ENCODE peak calls at places on chromosomes 5 and 9, in eight cellular contexts. One of them, this sample, is unnamed.

GRCh38 chr9:12785251-12785880 is 10.5 kb downstream of the LURAP1L start:
- DNase-seq in tibial nerve: no peak
- DNase-seq in ovary: no peak
- DNase-seq in transverse colon: peak
- DNase-seq in H1: no peak
- DNase-seq in GM12878: no peak
- DNase-seq in esophagus muscularis mucosa: no peak
- DNase-seq in A549: no peak
- DNase-seq in this sample: peak

GRCh38 chr5:431001-431710 is 11.8 kb upstream of the EXOC3 start:
- DNase-seq in H1: peak
- DNase-seq in GM12878: no peak
- DNase-seq in tibial nerve: no peak
- DNase-seq in ovary: peak
- DNase-seq in A549: peak
- DNase-seq in transverse colon: peak
- DNase-seq in esophagus muscularis mucosa: no peak
- DNase-seq in this sample: no peak

GRCh38 chr9:36922548-36922947 is 111.5 kb downstream of the PAX5 start:
- DNase-seq in GM12878: no peak
- DNase-seq in H1: no peak
- DNase-seq in transverse colon: no peak
- DNase-seq in A549: peak
- DNase-seq in tibial nerve: no peak
- DNase-seq in esophagus muscularis mucosa: no peak
- DNase-seq in ovary: no peak
- DNase-seq in this sample: no peak

GRCh38 chr5:159412284-159413046 is 82.2 kb upstream of the IL12B start:
- DNase-seq in GM12878: peak
- DNase-seq in tibial nerve: no peak
- DNase-seq in transverse colon: peak
- DNase-seq in esophagus muscularis mucosa: no peak
- DNase-seq in A549: no peak
- DNase-seq in H1: no peak
- DNase-seq in ovary: no peak
- DNase-seq in this sample: no peak

GRCh38 chr5:9452181-9452580 is 93.7 kb downstream of the SEMA5A start:
- DNase-seq in tibial nerve: no peak
- DNase-seq in ovary: no peak
- DNase-seq in GM12878: no peak
- DNase-seq in esophagus muscularis mucosa: peak
- DNase-seq in H1: no peak
- DNase-seq in A549: no peak
- DNase-seq in transverse colon: no peak
- DNase-seq in this sample: no peak

GRCh38 chr5:72651779-72652178 is 144.6 kb upstream of the ZNF366 start:
- DNase-seq in H1: no peak
- DNase-seq in tibial nerve: no peak
- DNase-seq in A549: no peak
- DNase-seq in transverse colon: no peak
- DNase-seq in GM12878: no peak
- DNase-seq in esophagus muscularis mucosa: no peak
- DNase-seq in ovary: no peak
- DNase-seq in this sample: no peak

GRCh38 chr9:92385474-92385873 is 18.9 kb downstream of the OGN start:
- DNase-seq in GM12878: no peak
- DNase-seq in transverse colon: no peak
- DNase-seq in A549: no peak
- DNase-seq in ovary: no peak
- DNase-seq in H1: no peak
- DNase-seq in esophagus muscularis mucosa: no peak
- DNase-seq in tibial nerve: no peak
- DNase-seq in this sample: no peak

GRCh38 chr5:76388791-76389512 is 14.1 kb upstream of the IQGAP2 start:
- DNase-seq in tibial nerve: no peak
- DNase-seq in transverse colon: no peak
- DNase-seq in esophagus muscularis mucosa: no peak
- DNase-seq in ovary: no peak
- DNase-seq in H1: no peak
- DNase-seq in A549: no peak
- DNase-seq in GM12878: no peak
- DNase-seq in this sample: no peak

GRCh38 chr5:79759848-79760247 is 70.2 kb downstream of the CMYA5 start:
- DNase-seq in A549: no peak
- DNase-seq in ovary: no peak
- DNase-seq in GM12878: no peak
- DNase-seq in tibial nerve: no peak
- DNase-seq in H1: no peak
- DNase-seq in transverse colon: no peak
- DNase-seq in esophagus muscularis mucosa: no peak
- DNase-seq in this sample: no peak

GRCh38 chr9:16275795-16276624 is 594.5 kb downstream of the BNC2 start:
- DNase-seq in esophagus muscularis mucosa: no peak
- DNase-seq in A549: no peak
- DNase-seq in H1: no peak
- DNase-seq in GM12878: no peak
- DNase-seq in ovary: no peak
- DNase-seq in tibial nerve: no peak
- DNase-seq in transverse colon: no peak
- DNase-seq in this sample: no peak

GRCh38 chr5:131997727-131998117 is 13.7 kb downstream of the ACSL6 start:
- DNase-seq in esophagus muscularis mucosa: no peak
- DNase-seq in ovary: no peak
- DNase-seq in A549: no peak
- DNase-seq in tibial nerve: no peak
- DNase-seq in transverse colon: no peak
- DNase-seq in H1: no peak
- DNase-seq in GM12878: no peak
- DNase-seq in this sample: no peak

GRCh38 chr9:34154052-34154451 is 24.8 kb upstream of the UBAP1 start:
- DNase-seq in esophagus muscularis mucosa: no peak
- DNase-seq in ovary: no peak
- DNase-seq in H1: no peak
- DNase-seq in tibial nerve: no peak
- DNase-seq in GM12878: no peak
- DNase-seq in A549: no peak
- DNase-seq in transverse colon: no peak
- DNase-seq in this sample: no peak

GRCh38 chr5:143887302-143887638 is 75.3 kb downstream of the HMHB1 start:
- DNase-seq in ovary: peak
- DNase-seq in esophagus muscularis mucosa: no peak
- DNase-seq in H1: no peak
- DNase-seq in transverse colon: no peak
- DNase-seq in GM12878: no peak
- DNase-seq in A549: no peak
- DNase-seq in tibial nerve: peak
- DNase-seq in this sample: no peak

GRCh38 chr5:172364773-172365172 is 81.2 kb upstream of the UBTD2 start:
- DNase-seq in tibial nerve: peak
- DNase-seq in ovary: no peak
- DNase-seq in esophagus muscularis mucosa: no peak
- DNase-seq in transverse colon: no peak
- DNase-seq in H1: no peak
- DNase-seq in GM12878: no peak
- DNase-seq in A549: no peak
- DNase-seq in this sample: no peak

GRCh38 chr5:80098951-80099350 is 63.8 kb downstream of the THBS4 start:
- DNase-seq in tibial nerve: no peak
- DNase-seq in ovary: no peak
- DNase-seq in transverse colon: no peak
- DNase-seq in H1: no peak
- DNase-seq in esophagus muscularis mucosa: no peak
- DNase-seq in GM12878: no peak
- DNase-seq in A549: no peak
- DNase-seq in this sample: no peak

GRCh38 chr5:153043876-153044275 is 446.6 kb upstream of the GRIA1 start:
- DNase-seq in A549: no peak
- DNase-seq in ovary: no peak
- DNase-seq in esophagus muscularis mucosa: no peak
- DNase-seq in tibial nerve: no peak
- DNase-seq in GM12878: no peak
- DNase-seq in transverse colon: no peak
- DNase-seq in H1: no peak
- DNase-seq in this sample: no peak

GRCh38 chr9:2255128-2255527 is 240.0 kb downstream of the SMARCA2 start:
- DNase-seq in H1: no peak
- DNase-seq in ovary: no peak
- DNase-seq in GM12878: no peak
- DNase-seq in esophagus muscularis mucosa: no peak
- DNase-seq in tibial nerve: no peak
- DNase-seq in transverse colon: no peak
- DNase-seq in A549: no peak
- DNase-seq in this sample: no peak

GRCh38 chr5:10595305-10595677 is 31.4 kb downstream of the ANKRD33B start:
- DNase-seq in GM12878: no peak
- DNase-seq in transverse colon: no peak
- DNase-seq in esophagus muscularis mucosa: no peak
- DNase-seq in tibial nerve: no peak
- DNase-seq in H1: no peak
- DNase-seq in ovary: no peak
- DNase-seq in A549: no peak
- DNase-seq in this sample: no peak

GRCh38 chr9:34047864-34048729 is 590 bp downstream of the UBAP2 start:
- DNase-seq in ovary: no peak
- DNase-seq in A549: peak
- DNase-seq in esophagus muscularis mucosa: peak
- DNase-seq in H1: no peak
- DNase-seq in GM12878: no peak
- DNase-seq in transverse colon: peak
- DNase-seq in tibial nerve: no peak
- DNase-seq in this sample: peak

GRCh38 chr9:18237776-18238175 is 236.2 kb upstream of the ADAMTSL1 start:
- DNase-seq in transverse colon: no peak
- DNase-seq in A549: no peak
- DNase-seq in ovary: no peak
- DNase-seq in H1: no peak
- DNase-seq in esophagus muscularis mucosa: no peak
- DNase-seq in tibial nerve: no peak
- DNase-seq in GM12878: no peak
- DNase-seq in this sample: no peak

GRCh38 chr9:103899836-103900235 is 194.3 kb upstream of the SMC2 start:
- DNase-seq in tibial nerve: no peak
- DNase-seq in ovary: no peak
- DNase-seq in esophagus muscularis mucosa: no peak
- DNase-seq in A549: no peak
- DNase-seq in GM12878: no peak
- DNase-seq in transverse colon: no peak
- DNase-seq in H1: no peak
- DNase-seq in this sample: no peak

GRCh38 chr5:103938151-103938671 is 375.6 kb upstream of the NUDT12 start:
- DNase-seq in H1: no peak
- DNase-seq in GM12878: no peak
- DNase-seq in transverse colon: no peak
- DNase-seq in tibial nerve: no peak
- DNase-seq in esophagus muscularis mucosa: no peak
- DNase-seq in ovary: no peak
- DNase-seq in A549: no peak
- DNase-seq in this sample: no peak

GRCh38 chr9:35114921-35115341 is 731 bp downstream of the ATOSB start:
- DNase-seq in H1: peak
- DNase-seq in ovary: peak
- DNase-seq in transverse colon: peak
- DNase-seq in esophagus muscularis mucosa: no peak
- DNase-seq in tibial nerve: peak
- DNase-seq in A549: no peak
- DNase-seq in GM12878: no peak
- DNase-seq in this sample: peak

GRCh38 chr5:166725585-166725984 is 1565.9 kb upstream of the WWC1 start:
- DNase-seq in GM12878: no peak
- DNase-seq in transverse colon: no peak
- DNase-seq in ovary: no peak
- DNase-seq in esophagus muscularis mucosa: no peak
- DNase-seq in tibial nerve: no peak
- DNase-seq in H1: no peak
- DNase-seq in A549: no peak
- DNase-seq in this sample: no peak
- H3K27ac ChIP-seq in GM12878: no peak
- H3K27ac ChIP-seq in transverse colon: no peak
- H3K27ac ChIP-seq in ovary: no peak
- H3K27ac ChIP-seq in esophagus muscularis mucosa: no peak
- H3K27ac ChIP-seq in tibial nerve: no peak
- H3K27ac ChIP-seq in H1: no peak
- H3K27ac ChIP-seq in A549: no peak
- H3K27ac ChIP-seq in this sample: no peak

DNA sequence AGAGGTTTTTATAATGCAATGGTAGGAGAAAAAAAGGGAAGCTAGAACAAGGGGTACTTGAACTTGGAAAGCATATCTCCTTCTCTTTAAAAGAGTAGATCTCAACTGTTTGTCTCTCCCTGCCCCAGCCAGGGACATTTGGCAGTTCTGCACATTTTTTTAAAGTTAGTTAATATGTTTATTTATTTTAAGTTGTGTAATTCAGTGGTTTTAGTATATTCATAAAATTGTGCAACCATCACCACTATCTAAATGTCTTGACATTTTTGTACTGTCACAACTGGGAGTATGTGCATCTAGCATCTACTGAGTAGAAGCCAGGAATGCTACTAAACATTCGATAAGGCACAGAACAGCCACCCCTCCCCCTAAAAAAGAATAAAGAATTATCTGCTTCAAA is 103.5 kb upstream of the DPYSL3 start:
- DNase-seq in ovary: no peak
- DNase-seq in transverse colon: no peak
- DNase-seq in esophagus muscularis mucosa: no peak
- DNase-seq in A549: no peak
- DNase-seq in tibial nerve: no peak
- DNase-seq in GM12878: no peak
- DNase-seq in H1: no peak
- DNase-seq in this sample: no peak
- TF ChIP-seq EP300 in ovary: no peak
- TF ChIP-seq EP300 in transverse colon: no peak
- TF ChIP-seq EP300 in esophagus muscularis mucosa: no peak
- TF ChIP-seq EP300 in A549: no peak
- TF ChIP-seq EP300 in tibial nerve: no peak
- TF ChIP-seq EP300 in GM12878: no peak
- TF ChIP-seq EP300 in H1: no peak
- TF ChIP-seq EP300 in this sample: no peak

GRCh38 chr9:69898714-69899209 is 78.1 kb downstream of the CFAP95 start:
- DNase-seq in transverse colon: no peak
- DNase-seq in ovary: no peak
- DNase-seq in GM12878: no peak
- DNase-seq in esophagus muscularis mucosa: no peak
- DNase-seq in A549: no peak
- DNase-seq in tibial nerve: no peak
- DNase-seq in H1: no peak
- DNase-seq in this sample: no peak
- H3K27ac ChIP-seq in transverse colon: no peak
- H3K27ac ChIP-seq in ovary: no peak
- H3K27ac ChIP-seq in GM12878: no peak
- H3K27ac ChIP-seq in esophagus muscularis mucosa: no peak
- H3K27ac ChIP-seq in A549: peak
- H3K27ac ChIP-seq in tibial nerve: no peak
- H3K27ac ChIP-seq in H1: no peak
- H3K27ac ChIP-seq in this sample: no peak

DNA sequence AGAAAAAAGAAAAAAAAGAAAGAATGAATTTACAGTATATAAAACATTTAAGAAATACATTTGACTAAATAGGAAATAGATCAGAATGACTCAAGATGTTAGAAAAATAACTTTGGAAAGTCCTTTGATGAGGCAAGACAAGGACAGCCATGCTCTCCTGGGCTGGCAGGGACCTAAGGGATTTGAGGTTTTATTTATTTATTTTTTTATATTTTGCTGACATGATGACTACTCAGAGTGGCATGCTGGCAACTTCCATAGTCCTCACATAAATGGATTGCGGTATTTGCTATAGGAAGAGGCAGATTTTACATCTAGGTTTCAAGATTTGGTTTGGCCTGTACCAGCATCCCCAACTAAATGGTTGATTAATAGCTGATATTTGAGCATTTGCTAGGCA is 17.7 kb downstream of the SLC28A3 start:
- DNase-seq in GM12878: no peak
- DNase-seq in A549: no peak
- DNase-seq in H1: no peak
- DNase-seq in esophagus muscularis mucosa: no peak
- DNase-seq in tibial nerve: no peak
- DNase-seq in transverse colon: no peak
- DNase-seq in ovary: no peak
- DNase-seq in this sample: no peak
- TF ChIP-seq EP300 in GM12878: no peak
- TF ChIP-seq EP300 in A549: no peak
- TF ChIP-seq EP300 in H1: no peak
- TF ChIP-seq EP300 in esophagus muscularis mucosa: no peak
- TF ChIP-seq EP300 in tibial nerve: no peak
- TF ChIP-seq EP300 in transverse colon: no peak
- TF ChIP-seq EP300 in ovary: no peak
- TF ChIP-seq EP300 in this sample: no peak

This sample was measured in suprapubic skin.